ENCODE peak calls at places on chromosomes 16 and 17, in ten cellular contexts. Z is right lobe of liver; A is esophagus squamous epithelium; P is CD8-positive, alpha-beta T cell; L is endothelial cell of umbilical vein; D is A549; E is transverse colon; W is Peyer's patch; K is heart left ventricle; R is upper lobe of left lung. I is an unnamed sample.

GRCh38 chr17:61376931-61377838 is 22.5 kb upstream of the TBX2 start:
- DNase-seq in Z (no peak), A (no peak), P (no peak), L (no peak), D (no peak), E (no peak), W (peak; percentile 16), K (no peak), R (no peak), I (no peak)

GRCh38 chr17:77478281-77478680 is 337.5 kb downstream of the SEC14L1 start:
- DNase-seq in Z (no peak), A (no peak), P (no peak), L (no peak), D (no peak), E (no peak), W (no peak), K (no peak), R (no peak), I (no peak)

GRCh38 chr17:29292071-29292991 is 1.6 kb downstream of the NUFIP2 start:
- DNase-seq in Z (peak; percentile 68), A (no peak), P (peak; percentile 17), L (peak; percentile 46), D (peak; percentile 45), E (peak; percentile 72), W (peak; percentile 80), K (peak; percentile 72), R (peak; percentile 91), I (peak; percentile 84)

GRCh38 chr16:88924834-88925539 is 52.0 kb downstream of the CBFA2T3 start:
- DNase-seq in Z (no peak), A (no peak), P (no peak), L (peak; percentile 67), D (peak; percentile 87), E (no peak), W (no peak), K (peak; percentile 75), R (peak; percentile 75), I (no peak)

GRCh38 chr16:4190934-4191333 is 50.9 kb downstream of the SRL start:
- DNase-seq in Z (no peak), A (no peak), P (no peak), L (no peak), D (no peak), E (no peak), W (no peak), K (no peak), R (no peak), I (no peak)

GRCh38 chr17:28398280-28398981 is 7.6 kb downstream of the SLC46A1 start:
- DNase-seq in Z (peak; percentile 82), A (no peak), P (no peak), L (no peak), D (no peak), E (no peak), W (no peak), K (no peak), R (no peak), I (no peak)

GRCh38 chr16:67542464-67542863 is 13.8 kb downstream of the RIPOR1 start:
- DNase-seq in Z (no peak), A (no peak), P (peak; percentile 63), L (peak; percentile 80), D (peak; percentile 86), E (peak; percentile 55), W (no peak), K (peak; percentile 66), R (no peak), I (no peak)

GRCh38 chr17:57714660-57715059 is 30.4 kb downstream of the CCDC182 start:
- DNase-seq in Z (no peak), A (no peak), P (no peak), L (no peak), D (no peak), E (no peak), W (no peak), K (peak; percentile 38), R (no peak), I (no peak)

GRCh38 chr17:78224226-78225087 is 7.0 kb upstream of the TMEM235 start:
- DNase-seq in Z (no peak), A (no peak), P (no peak), L (no peak), D (no peak), E (no peak), W (no peak), K (no peak), R (no peak), I (no peak)

GRCh38 chr16:2532494-2533141 is 1.4 kb upstream of the CEMP1 start:
- DNase-seq in Z (peak; percentile 89), A (no peak), P (peak; percentile 46), L (peak; percentile 46), D (no peak), E (peak; percentile 91), W (peak; percentile 90), K (peak; percentile 59), R (peak; percentile 90), I (peak; percentile 92)

GRCh38 chr16:78452030-78452429 is 352.6 kb downstream of the WWOX start:
- DNase-seq in Z (no peak), A (no peak), P (no peak), L (no peak), D (no peak), E (no peak), W (no peak), K (no peak), R (no peak), I (no peak)

GRCh38 chr16:26816885-26817571 is 249.7 kb upstream of the C16orf82 start:
- DNase-seq in Z (no peak), A (no peak), P (no peak), L (no peak), D (peak; percentile 14), E (no peak), W (no peak), K (no peak), R (peak; percentile 13), I (no peak)

GRCh38 chr17:67239597-67239996 is 5.4 kb downstream of the HELZ start:
- DNase-seq in Z (no peak), A (no peak), P (no peak), L (no peak), D (no peak), E (no peak), W (no peak), K (no peak), R (no peak), I (no peak)

GRCh38 chr16:62755938-62756337 is 719.7 kb upstream of the CDH8 start:
- DNase-seq in Z (no peak), A (no peak), P (no peak), L (no peak), D (no peak), E (no peak), W (no peak), K (no peak), R (no peak), I (no peak)

GRCh38 chr17:32820440-32820839 is 56.5 kb downstream of the MYO1D start:
- DNase-seq in Z (no peak), A (no peak), P (no peak), L (no peak), D (no peak), E (no peak), W (no peak), K (no peak), R (no peak), I (no peak)
- TF ChIP-seq CTCF in Z (no peak), A (no peak), P (no peak), L (no peak), D (no peak), E (no peak), W (no peak), K (no peak), R (no peak), I (no peak)

GRCh38 chr16:87860553-87861299 is 8.6 kb downstream of the SLC7A5 start:
- DNase-seq in Z (no peak), A (no peak), P (no peak), L (peak; percentile 38), D (peak; percentile 27), E (no peak), W (no peak), K (no peak), R (peak; percentile 62), I (no peak)

DNA sequence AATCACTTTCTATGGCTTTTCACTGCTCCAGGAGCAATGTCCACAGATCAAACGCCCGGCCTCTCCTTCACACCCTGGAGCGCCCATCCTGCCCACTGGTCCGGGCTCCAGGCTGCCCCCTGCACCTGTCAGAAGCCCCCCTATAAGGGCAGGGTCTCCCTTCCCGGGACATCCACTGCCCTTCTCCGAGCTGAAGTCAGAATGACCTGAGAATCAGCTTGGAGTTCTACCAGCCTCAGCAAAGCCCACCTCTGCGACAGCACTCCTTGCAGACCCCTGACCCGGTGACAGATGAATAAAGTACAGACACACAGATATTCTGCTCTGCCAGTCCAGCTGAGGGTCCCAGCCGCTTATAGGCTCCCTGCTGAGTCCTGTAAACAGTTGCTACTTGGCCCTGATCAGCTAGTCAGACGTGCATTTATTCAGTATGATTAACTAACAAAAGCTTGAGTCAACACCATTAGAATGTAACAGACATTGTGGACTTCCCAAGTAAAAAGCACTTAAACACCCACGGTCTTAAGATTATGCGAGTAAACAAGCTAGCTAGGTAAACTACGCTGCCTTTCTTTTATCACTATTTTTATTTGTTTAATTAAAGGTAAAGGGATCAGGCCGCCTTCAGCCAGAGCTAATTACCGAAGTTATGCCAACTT is 4.8 kb downstream of the SLC7A5 start:
- DNase-seq in Z (no peak), A (no peak), P (no peak), L (no peak), D (no peak), E (no peak), W (no peak), K (no peak), R (no peak), I (no peak)
- H3K4me3 ChIP-seq in Z (no peak overlapping the region), A (no peak overlapping the region), P (no peak overlapping the region), L (no peak overlapping the region), D (peak overlapping the region; percentile 77), E (no peak overlapping the region), W (no peak overlapping the region), K (no peak overlapping the region), R (no peak overlapping the region), I (no peak overlapping the region)

DNA sequence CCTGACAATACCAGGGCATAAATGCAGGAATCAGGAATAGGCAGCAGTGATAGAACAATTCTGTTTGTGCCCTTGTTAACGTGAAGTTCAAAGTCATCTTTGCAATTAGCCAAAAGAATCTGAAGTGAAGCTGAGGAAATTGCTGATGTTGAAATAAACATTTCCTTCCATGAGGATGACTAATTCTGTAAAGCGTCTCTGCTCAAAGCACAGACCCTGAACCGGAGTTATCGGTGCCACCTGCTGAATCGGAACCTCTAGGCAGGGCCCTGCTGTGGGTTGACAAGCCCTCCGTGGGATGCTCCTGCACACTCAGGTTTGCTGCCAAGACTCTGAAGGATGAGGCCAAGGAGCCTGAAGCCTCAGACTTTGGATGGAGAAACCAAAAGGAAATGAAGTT is 37.0 kb upstream of the CDH1 start:
- DNase-seq in Z (no peak), A (no peak), P (no peak), L (peak; percentile 47), D (no peak), E (no peak), W (no peak), K (no peak), R (no peak), I (no peak)
- H3K4me1 ChIP-seq in Z (no peaks in the 10 kb centered on the region), A (peaks cover 6% of the 10 kb centered on the region), P (no peaks in the 10 kb centered on the region), L (peaks cover 3% of the 10 kb centered on the region), D (no peaks in the 10 kb centered on the region), E (no peaks in the 10 kb centered on the region), W (no peaks in the 10 kb centered on the region), K (no peaks in the 10 kb centered on the region), R (no peaks in the 10 kb centered on the region), I (peaks cover 4% of the 10 kb centered on the region)

DNA sequence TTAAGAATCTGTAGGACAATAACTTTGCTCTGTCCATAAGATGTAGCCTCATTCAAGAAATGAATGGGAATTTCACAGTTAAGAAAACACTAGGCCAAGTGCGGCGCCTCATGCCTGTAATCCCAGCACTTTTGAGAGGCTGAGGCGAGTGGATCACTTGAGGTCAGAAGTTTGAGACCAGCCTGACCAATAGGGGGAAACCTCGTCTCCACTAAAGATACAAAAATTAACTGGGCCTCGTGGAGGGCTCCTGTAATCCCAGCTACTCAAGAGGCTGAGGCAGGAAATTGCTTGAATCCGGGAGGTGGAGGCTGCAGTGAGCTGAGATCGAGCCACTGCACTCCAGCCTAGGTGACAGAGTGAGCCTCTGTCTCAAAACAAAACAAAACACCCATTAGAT is 19.9 kb upstream of the RSL1D1 start:
- DNase-seq in Z (no peak), A (no peak), P (no peak), L (peak; percentile 34), D (no peak), E (no peak), W (no peak), K (no peak), R (no peak), I (no peak)
- TF ChIP-seq CTCF in Z (no peak), A (no peak), P (no peak), L (peak; percentile 11), D (peak; percentile 16), E (peak; percentile 8), W (no peak), K (no peak), R (no peak), I (no peak)

I was measured in mucosa of descending colon.